ENCODE peak calls at places on chromosomes 11 and 22, in nine cellular contexts. H is heart right ventricle; A is A549; J is CD8-positive, alpha-beta T cell; T is coronary artery; E is left ventricle myocardium inferior; N is pancreas; V is mesenchymal stem cell; R is vagina. M is an unnamed sample.

GRCh38 chr11:67032830-67033555 is 10.1 kb downstream of the SYT12 start:
- DNase-seq in H (no peak), A (peak), J (no peak), T (no peak), E (no peak), N (no peak), V (peak), R (no peak), M (peak)

GRCh38 chr11:34243620-34244493 is 114.0 kb downstream of the ABTB2 start:
- DNase-seq in H (no peak), A (peak), J (no peak), T (no peak), E (no peak), N (peak), V (peak), R (no peak), M (no peak)

GRCh38 chr11:84963240-84963639 is 663.9 kb downstream of the DLG2 start:
- DNase-seq in H (no peak), A (no peak), J (no peak), T (no peak), E (no peak), N (no peak), V (no peak), R (no peak), M (no peak)

GRCh38 chr11:126246636-126247035 is 22.1 kb downstream of the SRPRA start:
- DNase-seq in H (no peak), A (no peak), J (no peak), T (no peak), E (no peak), N (no peak), V (peak), R (no peak), M (no peak)

GRCh38 chr11:71327156-71328085 is 75.0 kb upstream of the SHANK2 start:
- DNase-seq in H (no peak), A (no peak), J (no peak), T (no peak), E (no peak), N (no peak), V (no peak), R (no peak), M (no peak)

GRCh38 chr22:35381424-35381772 is 502 bp downstream of the HMOX1 start:
- DNase-seq in H (no peak), A (no peak), J (no peak), T (no peak), E (no peak), N (no peak), V (no peak), R (no peak), M (no peak)

GRCh38 chr11:35618497-35619029 is 303 bp downstream of the FJX1 start:
- DNase-seq in H (peak), A (no peak), J (no peak), T (no peak), E (peak), N (peak), V (peak), R (no peak), M (no peak)

GRCh38 chr11:99418927-99419707 is 398.4 kb downstream of the CNTN5 start:
- DNase-seq in H (no peak), A (no peak), J (no peak), T (no peak), E (no peak), N (no peak), V (no peak), R (no peak), M (no peak)

GRCh38 chr11:111512296-111513239 is at the start of gene BTG4:
- DNase-seq in H (peak), A (peak), J (peak), T (no peak), E (no peak), N (no peak), V (peak), R (no peak), M (no peak)

GRCh38 chr22:25161916-25162530 is 37.6 kb upstream of the CRYBB3 start:
- DNase-seq in H (no peak), A (no peak), J (no peak), T (no peak), E (no peak), N (no peak), V (no peak), R (no peak), M (no peak)

GRCh38 chr11:360326-361280 is 8.7 kb upstream of the B4GALNT4 start:
- DNase-seq in H (no peak), A (no peak), J (no peak), T (peak), E (no peak), N (no peak), V (no peak), R (peak), M (no peak)

GRCh38 chr11:17810736-17811135 is 76.2 kb downstream of the KCNC1 start:
- DNase-seq in H (no peak), A (no peak), J (no peak), T (no peak), E (no peak), N (no peak), V (no peak), R (no peak), M (no peak)

GRCh38 chr11:44961894-44962293 is 11.2 kb upstream of the TP53I11 start:
- DNase-seq in H (no peak), A (no peak), J (no peak), T (no peak), E (no peak), N (no peak), V (no peak), R (no peak), M (no peak)

GRCh38 chr11:44963071-44963575 is 12.4 kb upstream of the TP53I11 start:
- DNase-seq in H (no peak), A (no peak), J (no peak), T (no peak), E (no peak), N (no peak), V (no peak), R (no peak), M (no peak)

GRCh38 chr11:44963948-44964347 is 13.3 kb upstream of the TP53I11 start:
- DNase-seq in H (no peak), A (no peak), J (no peak), T (no peak), E (no peak), N (no peak), V (no peak), R (no peak), M (no peak)

GRCh38 chr11:44962464-44962863 is 11.8 kb upstream of the TP53I11 start:
- DNase-seq in H (no peak), A (no peak), J (no peak), T (no peak), E (no peak), N (no peak), V (no peak), R (no peak), M (no peak)

DNA sequence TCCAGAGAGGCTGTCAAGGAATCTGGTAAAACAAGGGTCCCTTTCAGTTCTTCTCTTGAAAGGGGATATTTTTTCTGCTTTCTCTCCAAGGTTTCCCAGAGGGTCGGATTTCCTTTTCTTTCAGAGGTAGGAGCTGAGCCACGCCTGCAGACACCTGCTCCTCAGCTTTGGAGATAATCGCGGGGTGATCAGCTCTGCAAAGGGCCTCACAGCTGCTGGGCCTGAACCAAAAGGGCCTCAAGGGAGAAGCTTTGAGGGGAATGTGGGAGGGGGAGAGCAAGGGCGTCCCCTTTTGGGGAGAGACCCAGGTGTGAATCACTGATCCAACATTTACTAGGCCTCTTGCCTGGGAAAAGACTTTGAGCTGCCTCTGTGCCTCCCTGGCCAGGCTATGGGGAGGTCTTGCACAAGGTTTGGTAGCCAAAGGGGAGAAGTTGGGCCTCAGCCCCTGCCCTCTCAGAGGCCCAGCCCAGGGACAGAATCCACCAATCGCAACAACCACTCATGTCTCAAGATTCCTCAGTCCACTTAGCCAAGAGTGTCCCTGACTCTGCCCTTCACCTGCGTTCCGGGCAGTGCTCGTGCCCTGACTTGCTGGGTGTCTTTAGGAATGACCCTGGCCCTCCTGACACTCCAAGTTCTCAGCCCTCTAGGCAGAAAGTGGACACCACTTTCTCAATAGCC is 14.0 kb upstream of the TP53I11 start:
- DNase-seq in H (no peak), A (no peak), J (no peak), T (no peak), E (no peak), N (no peak), V (no peak), R (no peak), M (no peak)
- H3K27ac ChIP-seq in H (no peak), A (no peak), J (no peak), T (no peak), E (no peak), N (no peak), V (no peak), R (no peak), M (no peak)

GRCh38 chr22:19052941-19053551 is 69.2 kb downstream of the DGCR2 start:
- DNase-seq in H (no peak), A (no peak), J (no peak), T (no peak), E (no peak), N (no peak), V (no peak), R (no peak), M (no peak)
- H3K27ac ChIP-seq in H (no peak), A (no peak), J (no peak), T (no peak), E (no peak), N (no peak), V (no peak), R (no peak), M (no peak)

GRCh38 chr22:19478466-19479357 is at the start of gene UFD1:
- DNase-seq in H (peak), A (peak), J (peak), T (peak), E (peak), N (peak), V (peak), R (no peak), M (peak)

GRCh38 chr22:19482297-19482696 is 2.6 kb downstream of the CDC45 start:
- DNase-seq in H (no peak), A (no peak), J (no peak), T (no peak), E (no peak), N (no peak), V (no peak), R (no peak), M (no peak)

GRCh38 chr22:19479358-19480172 is at the start of gene CDC45:
- DNase-seq in H (peak), A (peak), J (peak), T (peak), E (peak), N (peak), V (peak), R (no peak), M (peak)

GRCh38 chr22:19480789-19481188 is 1.1 kb downstream of the CDC45 start:
- DNase-seq in H (no peak), A (no peak), J (no peak), T (no peak), E (no peak), N (no peak), V (no peak), R (no peak), M (no peak)

GRCh38 chr22:19480173-19480568 is 451 bp downstream of the CDC45 start:
- DNase-seq in H (no peak), A (no peak), J (no peak), T (no peak), E (no peak), N (no peak), V (no peak), R (no peak), M (no peak)
- H3K27ac ChIP-seq in H (no peak), A (peak), J (peak), T (no peak), E (no peak), N (no peak), V (no peak), R (no peak), M (no peak)

GRCh38 chr11:61609970-61610347 is 29.1 kb upstream of the SYT7 start:
- DNase-seq in H (no peak), A (peak), J (no peak), T (no peak), E (no peak), N (peak), V (no peak), R (no peak), M (no peak)
- H3K27ac ChIP-seq in H (no peak), A (no peak), J (no peak), T (no peak), E (no peak), N (no peak), V (no peak), R (no peak), M (no peak)

GRCh38 chr22:20912494-20912893 is 4.7 kb upstream of the CRKL start:
- DNase-seq in H (no peak), A (no peak), J (no peak), T (no peak), E (no peak), N (no peak), V (no peak), R (no peak), M (no peak)

GRCh38 chr22:20919718-20920117 is 2.5 kb downstream of the CRKL start:
- DNase-seq in H (no peak), A (no peak), J (no peak), T (no peak), E (no peak), N (no peak), V (peak), R (no peak), M (no peak)

GRCh38 chr22:20918663-20919220 is 1.5 kb downstream of the CRKL start:
- DNase-seq in H (no peak), A (no peak), J (no peak), T (no peak), E (no peak), N (no peak), V (no peak), R (no peak), M (no peak)

GRCh38 chr22:20920881-20921203 is 3.6 kb downstream of the CRKL start:
- DNase-seq in H (no peak), A (no peak), J (no peak), T (no peak), E (no peak), N (no peak), V (no peak), R (no peak), M (no peak)

DNA sequence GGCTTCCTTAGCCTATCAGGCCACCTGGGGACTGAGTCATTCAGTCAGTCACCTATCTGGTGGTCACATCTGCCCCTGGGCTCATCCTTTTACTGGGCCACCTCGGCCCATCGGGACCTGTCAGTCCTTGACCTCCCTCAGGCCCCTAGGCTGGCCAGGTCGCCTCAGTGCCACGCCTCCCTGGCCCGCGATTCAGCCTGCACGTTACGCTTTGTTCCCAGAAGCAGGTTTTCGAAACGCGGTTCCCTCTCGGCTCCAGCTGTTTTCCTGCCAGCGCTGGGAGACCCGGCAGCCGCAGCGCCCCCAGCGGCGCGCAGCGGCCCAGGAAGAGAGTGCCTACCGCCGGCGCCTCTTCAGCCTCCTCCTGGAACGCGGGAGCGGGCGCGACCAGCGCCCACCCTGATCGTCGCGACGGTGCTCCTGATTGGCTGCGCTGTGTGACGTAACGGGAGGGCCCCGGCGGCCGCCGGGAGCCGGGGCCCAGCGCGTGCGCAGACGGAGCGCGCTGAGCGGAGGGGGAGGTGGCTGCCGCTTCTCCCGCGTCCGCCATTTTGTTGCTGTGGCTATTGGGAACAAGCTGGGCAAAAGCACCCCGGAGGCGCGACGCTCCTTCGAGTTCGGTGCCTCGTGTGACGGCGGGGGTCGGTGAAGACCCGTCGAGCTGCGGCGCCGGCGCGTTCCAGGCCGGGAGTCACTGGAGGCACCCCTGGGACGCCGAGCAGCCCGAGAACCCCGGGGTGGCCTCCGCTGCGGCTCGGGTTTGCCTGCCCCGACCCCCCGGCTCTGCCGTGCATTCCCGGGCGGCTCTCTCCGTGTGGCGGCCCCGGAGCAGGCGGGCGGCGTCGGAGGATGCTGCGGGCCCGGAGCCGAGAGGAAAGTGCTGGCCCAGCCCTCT is at the start of gene CRKL:
- DNase-seq in H (peak), A (peak), J (peak), T (peak), E (peak), N (peak), V (peak), R (no peak), M (peak)
- H3K27ac ChIP-seq in H (peak), A (peak), J (peak), T (peak), E (peak), N (peak), V (peak), R (peak), M (peak)

GRCh38 chr11:133956650-133957633 is at the start of gene IGSF9B:
- DNase-seq in H (peak), A (peak), J (peak), T (peak), E (peak), N (peak), V (peak), R (no peak), M (no peak)
- H3K27ac ChIP-seq in H (peak), A (peak), J (peak), T (peak), E (peak), N (peak), V (no peak), R (peak), M (no peak)

DNA sequence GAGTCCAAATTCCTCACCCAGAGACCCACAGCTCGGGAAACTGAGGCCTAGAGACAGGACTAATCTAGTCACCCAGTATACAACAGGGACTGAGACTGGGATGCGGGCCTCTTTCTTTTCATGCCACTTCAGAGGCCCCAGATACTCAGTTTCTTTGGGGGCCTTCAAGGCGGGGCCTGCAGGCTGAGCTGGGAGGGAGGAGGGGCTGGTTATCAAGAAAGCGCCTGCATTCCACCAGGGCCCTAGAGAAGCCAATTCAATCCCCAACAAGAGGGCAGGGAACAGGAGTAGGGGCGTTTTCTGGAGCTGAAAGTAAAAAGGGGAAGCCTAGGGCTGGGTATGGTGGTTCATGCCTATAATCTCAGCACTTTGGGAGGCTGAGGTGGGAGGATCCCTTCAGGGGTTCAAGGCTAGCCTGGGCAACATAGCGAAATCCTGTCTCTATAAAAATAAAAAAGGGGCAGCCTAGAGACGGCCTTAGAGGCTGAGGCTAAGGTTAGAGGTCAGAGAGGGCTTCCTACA is 1.6 kb downstream of the ATG2A start:
- DNase-seq in H (no peak), A (no peak), J (no peak), T (no peak), E (no peak), N (no peak), V (no peak), R (no peak), M (no peak)
- H3K27ac ChIP-seq in H (no peak), A (peak), J (peak), T (peak), E (no peak), N (no peak), V (no peak), R (peak), M (no peak)

M was measured in AG04450.